ENCODE peak calls at places on chromosomes 1 and 21, in seven cellular contexts. V is lung, D is thoracic aorta, R is heart right ventricle, Q is body of pancreas, P is sigmoid colon, I is heart left ventricle. U is an unnamed sample. For H3K4me1, the result is how much of the 10 kb centered on the place peaks cover.

GRCh38 chr1:167728818-167729410 is 7.1 kb downstream of the MPZL1 start:
- DNase-seq in V (no peak), R (no peak), I (no peak), P (no peak), D (no peak), Q (no peak), U (no peak)

GRCh38 chr1:45297604-45298356 is 28.9 kb upstream of the HPDL start:
- DNase-seq in D (no peak), I (no peak), R (no peak), P (no peak), Q (no peak), V (no peak), U (peak)

GRCh38 chr21:33666153-33666552 is 23.9 kb downstream of the ITSN1 start:
- DNase-seq in Q (no peak), P (no peak), V (no peak), R (no peak), I (no peak), D (no peak), U (no peak)

GRCh38 chr21:43758132-43758619 is 17.9 kb downstream of the CSTB start:
- DNase-seq in D (no peak), V (no peak), R (no peak), I (no peak), Q (peak), P (peak), U (peak)

GRCh38 chr21:26124896-26125295 is 45.7 kb downstream of the APP start:
- DNase-seq in P (no peak), Q (peak), I (no peak), R (no peak), D (no peak), V (no peak), U (no peak)

GRCh38 chr1:1630965-1631792 is 794 bp upstream of the MMP23B start:
- DNase-seq in D (no peak), Q (no peak), V (peak), P (peak), I (peak), R (peak), U (peak)

GRCh38 chr21:42429856-42430255 is 26.2 kb downstream of the UBASH3A start:
- DNase-seq in P (no peak), V (no peak), D (no peak), I (no peak), R (no peak), Q (no peak), U (no peak)

GRCh38 chr1:167617100-167617949 is 12.7 kb upstream of the RCSD1 start:
- DNase-seq in V (no peak), P (peak), Q (peak), I (peak), D (no peak), R (no peak), U (no peak)

GRCh38 chr1:87044840-87045239 is 130.4 kb downstream of the HS2ST1 start:
- DNase-seq in R (no peak), D (no peak), V (no peak), P (no peak), Q (no peak), I (no peak), U (no peak)

GRCh38 chr1:196344462-196344861 is 263.8 kb downstream of the KCNT2 start:
- DNase-seq in V (no peak), I (no peak), R (no peak), D (no peak), Q (no peak), P (no peak), U (no peak)

GRCh38 chr1:22457356-22457755 is 5.7 kb downstream of the ZBTB40 start:
- DNase-seq in I (no peak), V (no peak), R (no peak), Q (no peak), P (no peak), D (no peak), U (no peak)

GRCh38 chr1:237677979-237678378 is 212.7 kb downstream of the ZP4 start:
- DNase-seq in R (no peak), P (no peak), V (no peak), I (no peak), Q (no peak), D (no peak), U (no peak)

GRCh38 chr1:6507037-6507428 is 15.6 kb upstream of the PLEKHG5 start:
- DNase-seq in Q (no peak), I (no peak), D (no peak), R (no peak), V (no peak), P (peak), U (no peak)

GRCh38 chr1:93631626-93632365 is 49.8 kb downstream of the BCAR3 start:
- DNase-seq in P (no peak), V (no peak), Q (no peak), I (no peak), D (no peak), R (no peak), U (no peak)

GRCh38 chr21:42499430-42500106 is 3.5 kb upstream of the RSPH1 start:
- DNase-seq in V (no peak), P (no peak), R (no peak), I (no peak), D (no peak), Q (no peak), U (no peak)

GRCh38 chr1:38009088-38009840 is 3.3 kb upstream of the UTP11 start:
- DNase-seq in Q (no peak), D (no peak), V (no peak), R (no peak), I (no peak), P (peak), U (no peak)

GRCh38 chr1:115648717-115649691 is 7.2 kb downstream of the VANGL1 start:
- DNase-seq in R (no peak), Q (no peak), I (no peak), P (no peak), V (no peak), D (no peak), U (no peak)

GRCh38 chr1:12278998-12279397 is 49.2 kb downstream of the VPS13D start:
- DNase-seq in V (no peak), Q (no peak), I (no peak), D (no peak), R (no peak), P (no peak), U (no peak)

GRCh38 chr1:190479028-190479427 is 1.4 kb upstream of the BRINP3 start:
- DNase-seq in R (no peak), V (no peak), P (no peak), D (no peak), Q (no peak), I (no peak), U (no peak)

GRCh38 chr1:116466810-116467557 is 93.9 kb downstream of the ATP1A1 start:
- DNase-seq in I (no peak), Q (no peak), P (no peak), R (no peak), V (no peak), D (no peak), U (no peak)

GRCh38 chr1:175978926-175979325 is 228.2 kb downstream of the COP1 start:
- DNase-seq in R (no peak), P (no peak), D (no peak), Q (no peak), I (no peak), V (no peak), U (no peak)

GRCh38 chr1:180926164-180926981 is 13.7 kb downstream of the KIAA1614 start:
- DNase-seq in P (peak), R (peak), V (no peak), Q (peak), D (no peak), I (peak), U (no peak)
- H3K4me1 ChIP-seq in P (half or more), R (under half), V (under half), Q (under half), D (under half), I (under half), U (under half)

DNA sequence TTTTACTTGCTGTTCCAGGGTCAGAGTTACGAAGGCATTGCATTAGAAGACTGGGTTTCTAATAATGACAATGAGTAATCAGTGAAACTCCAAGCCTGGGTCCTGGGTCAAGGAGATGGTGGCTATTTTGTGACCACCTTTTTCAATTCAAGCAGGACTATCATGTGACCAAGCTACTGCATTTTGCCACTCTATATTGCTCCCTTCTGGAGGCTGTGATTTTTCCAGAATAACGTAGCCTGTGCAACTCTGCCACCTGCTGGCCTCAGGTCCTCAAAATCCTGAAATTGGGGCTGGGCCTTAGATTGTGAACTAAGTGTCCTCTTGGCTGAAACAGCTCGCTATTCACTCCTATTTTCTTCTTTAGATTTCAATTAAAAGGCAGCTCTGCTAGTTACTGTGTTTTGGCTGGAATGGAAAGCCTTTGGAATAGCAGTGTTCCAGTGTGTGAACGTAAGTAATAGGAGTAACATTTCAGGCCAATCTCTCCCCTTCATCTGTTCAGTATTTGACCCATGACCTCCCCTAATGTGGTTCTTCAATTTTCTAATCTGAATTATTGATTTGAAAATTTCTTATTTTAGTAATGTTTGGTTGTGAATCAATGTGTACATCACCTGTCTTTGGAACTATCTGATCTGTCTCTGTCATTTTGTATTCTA is 52.9 kb upstream of the CD46 start:
- DNase-seq in I (peak), Q (peak), P (no peak), D (no peak), R (peak), V (peak), U (no peak)
- TF ChIP-seq CTCF in I (peak), Q (peak), P (peak), D (peak), R (peak), V (peak), U (peak)

DNA sequence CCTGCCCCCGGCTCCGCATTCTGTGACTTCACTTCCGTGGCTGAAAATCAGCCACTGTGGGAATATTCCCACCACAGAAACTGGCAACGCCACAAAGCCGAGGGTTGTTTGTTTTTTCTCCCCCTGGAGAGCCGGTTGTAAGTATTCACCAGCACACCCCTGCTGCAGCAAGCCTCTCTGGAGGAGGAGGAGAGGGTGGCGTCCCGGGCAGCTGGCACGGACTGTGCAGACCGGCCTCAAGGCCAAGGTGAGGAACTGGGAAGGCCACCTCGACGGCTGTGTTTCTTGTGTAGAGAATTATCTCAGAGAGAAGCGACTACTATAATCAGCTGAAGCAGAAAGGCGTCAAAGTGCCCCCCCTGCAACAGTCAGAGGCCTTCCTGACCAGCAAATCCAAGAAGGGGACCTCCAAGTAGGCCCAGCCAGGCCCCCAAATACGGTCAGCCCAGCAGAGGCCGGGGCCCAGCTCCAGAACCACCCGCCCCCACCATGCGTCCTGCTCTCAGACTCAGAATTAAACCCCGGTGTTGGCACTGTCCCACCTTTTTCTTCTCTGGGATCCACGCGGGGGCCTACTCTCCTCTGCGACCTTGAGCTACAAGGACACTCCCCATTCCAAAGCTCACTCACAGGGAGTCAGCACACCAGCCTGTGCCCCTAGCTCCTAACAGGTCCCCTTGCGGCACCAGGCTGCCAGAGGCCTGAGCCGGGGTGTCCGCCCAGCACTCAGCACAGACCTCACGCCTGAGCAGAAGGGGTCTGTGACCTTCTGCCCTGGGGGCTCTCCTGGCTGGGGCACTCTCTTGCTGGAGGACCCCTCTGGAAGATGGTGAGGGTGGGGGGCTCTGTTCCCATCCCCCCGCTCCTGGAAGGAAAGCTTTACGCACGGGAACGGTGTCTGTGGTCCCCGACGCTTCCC is 1.2 kb upstream of the SMIM1 start:
- DNase-seq in R (no peak), D (no peak), P (no peak), I (no peak), V (no peak), Q (no peak), U (no peak)
- H3K4me3 ChIP-seq in R (peak), D (peak), P (peak), I (peak), V (peak), Q (no peak), U (peak)

GRCh38 chr1:221714227-221715116 is 27.4 kb downstream of the DUSP10 start:
- DNase-seq in R (no peak), P (no peak), D (no peak), Q (no peak), V (no peak), I (no peak), U (no peak)
- H3K4me1 ChIP-seq in R (half or more), P (half or more), D (under half), Q (half or more), V (under half), I (half or more), U (half or more)

DNA sequence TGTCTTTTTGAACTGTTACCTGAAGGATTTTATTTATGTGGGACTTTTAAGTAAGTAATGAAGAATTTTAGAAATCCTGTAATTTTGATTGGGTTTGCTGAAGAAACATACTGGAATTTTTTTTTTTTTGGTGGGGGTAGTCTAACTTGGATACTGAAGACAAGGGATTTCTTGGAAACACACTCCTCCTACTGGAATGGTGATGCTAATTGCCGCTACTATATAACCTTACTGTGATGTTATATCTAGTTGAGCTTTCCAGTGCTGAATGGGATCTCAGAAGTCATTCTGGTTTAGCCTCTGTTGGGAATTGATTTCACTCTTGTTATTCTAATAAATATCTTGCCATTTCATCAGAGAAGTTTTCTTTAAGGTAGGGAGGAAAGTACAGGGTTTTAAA is 8.4 kb downstream of the PPP2R5A start:
- DNase-seq in V (no peak), R (no peak), D (no peak), I (no peak), P (no peak), Q (no peak), U (no peak)
- TF ChIP-seq CTCF in V (no peak), R (peak), D (no peak), I (peak), P (no peak), Q (peak), U (peak)

GRCh38 chr1:150259758-150260669 is 2.4 kb downstream of the CA14 start:
- DNase-seq in V (peak), I (peak), R (no peak), Q (peak), P (peak), D (no peak), U (no peak)
- H3K4me3 ChIP-seq in V (no peak), I (no peak), R (no peak), Q (no peak), P (no peak), D (no peak), U (peak)

GRCh38 chr1:220755316-220755715 is 7.2 kb downstream of the MTARC2 start:
- DNase-seq in R (no peak), I (no peak), P (no peak), V (no peak), D (no peak), Q (no peak), U (no peak)

GRCh38 chr1:220750126-220750525 is 2.0 kb downstream of the MTARC2 start:
- DNase-seq in V (no peak), I (no peak), R (no peak), P (no peak), D (no peak), Q (no peak), U (no peak)

GRCh38 chr1:220748091-220748934 is at the start of gene MTARC2:
- DNase-seq in V (peak), I (peak), P (peak), D (peak), Q (peak), R (peak), U (peak)

GRCh38 chr1:220747426-220748090 is 564 bp upstream of the MTARC2 start:
- DNase-seq in P (no peak), D (no peak), I (no peak), Q (no peak), V (no peak), R (no peak), U (no peak)

GRCh38 chr1:220751130-220751529 is 3.0 kb downstream of the MTARC2 start:
- DNase-seq in Q (peak), P (no peak), I (no peak), D (no peak), V (peak), R (no peak), U (no peak)
- H3K4me1 ChIP-seq in Q (under half), P (under half), I (under half), D (under half), V (under half), R (under half), U (half or more)

GRCh38 chr1:156584813-156585212 is 5.3 kb downstream of the TTC24 start:
- DNase-seq in V (no peak), I (no peak), D (no peak), R (no peak), Q (no peak), P (no peak), U (no peak)
- TF ChIP-seq CTCF in V (no peak), I (no peak), D (no peak), R (no peak), Q (no peak), P (no peak), U (no peak)

GRCh38 chr1:154198756-154199562 is 7.1 kb upstream of the TPM3 start:
- DNase-seq in Q (peak), V (peak), P (no peak), R (no peak), I (peak), D (peak), U (no peak)

GRCh38 chr1:154193821-154194220 is 1.9 kb upstream of the TPM3 start:
- DNase-seq in I (no peak), P (no peak), R (no peak), Q (peak), D (no peak), V (no peak), U (no peak)

GRCh38 chr1:154199563-154199879 is 6.6 kb downstream of the CFAP141 start:
- DNase-seq in V (no peak), R (no peak), D (no peak), I (no peak), Q (no peak), P (no peak), U (no peak)
- H3K4me3 ChIP-seq in V (no peak), R (no peak), D (no peak), I (no peak), Q (no peak), P (no peak), U (no peak)

DNA sequence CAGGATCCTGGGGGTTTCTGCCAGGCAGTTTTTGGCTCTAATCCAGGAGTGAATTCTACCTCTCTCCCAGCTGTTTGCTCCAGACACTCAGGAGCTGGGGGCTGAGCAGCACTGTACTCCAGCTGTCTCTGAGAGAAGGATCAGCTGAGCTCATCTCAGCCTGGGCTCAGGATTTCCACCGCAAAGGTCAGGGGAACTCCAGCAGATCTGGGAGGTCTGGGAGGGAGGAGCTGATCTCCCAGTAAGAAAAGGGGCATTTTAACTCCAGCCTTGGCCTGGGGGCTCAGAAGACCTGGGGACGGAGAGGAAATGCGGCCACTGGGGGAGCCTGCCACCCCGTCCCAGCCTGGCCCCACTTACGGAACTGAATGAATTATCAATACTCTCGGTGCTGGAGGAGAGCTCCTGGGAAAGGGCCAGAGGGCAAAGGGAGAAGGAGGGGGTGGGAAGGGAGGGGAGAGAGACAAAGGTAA is 17.3 kb downstream of the PI4KB start:
- DNase-seq in D (no peak), V (no peak), R (peak), Q (peak), P (peak), I (peak), U (no peak)
- H3K4me1 ChIP-seq in D (under half), V (under half), R (half or more), Q (under half), P (half or more), I (half or more), U (half or more)

U was measured in right atrium auricular region.